ENCODE peak calls at places on chromosomes 5 and 9, in five cellular contexts. One of them, this sample, is unnamed.

GRCh38 chr5:9188131-9188530 is 357.7 kb downstream of the SEMA5A start:
- DNase-seq in uterus: no peak
- DNase-seq in MCF 10A: peak; percentile 66
- DNase-seq in fibroblast of mammary gland: peak; percentile 91
- DNase-seq in fibroblast of lung: peak; percentile 89
- DNase-seq in this sample: no peak

GRCh38 chr5:113546711-113547159 is 33.2 kb downstream of the YTHDC2 start:
- DNase-seq in uterus: no peak
- DNase-seq in MCF 10A: peak; percentile 39
- DNase-seq in fibroblast of mammary gland: peak; percentile 71
- DNase-seq in fibroblast of lung: peak; percentile 66
- DNase-seq in this sample: no peak

GRCh38 chr9:110900451-110900850 is 137.8 kb downstream of the LPAR1 start:
- DNase-seq in uterus: no peak
- DNase-seq in MCF 10A: no peak
- DNase-seq in fibroblast of mammary gland: peak; percentile 53
- DNase-seq in fibroblast of lung: peak; percentile 67
- DNase-seq in this sample: no peak

GRCh38 chr9:37335238-37335637 is 87.3 kb upstream of the GRHPR start:
- DNase-seq in uterus: no peak
- DNase-seq in MCF 10A: no peak
- DNase-seq in fibroblast of mammary gland: no peak
- DNase-seq in fibroblast of lung: no peak
- DNase-seq in this sample: no peak

GRCh38 chr5:62486672-62487071 is 74.1 kb downstream of the IPO11 start:
- DNase-seq in uterus: no peak
- DNase-seq in MCF 10A: no peak
- DNase-seq in fibroblast of mammary gland: no peak
- DNase-seq in fibroblast of lung: no peak
- DNase-seq in this sample: no peak

GRCh38 chr9:97388721-97389238 is 23.1 kb upstream of the TDRD7 start:
- DNase-seq in uterus: no peak
- DNase-seq in MCF 10A: no peak
- DNase-seq in fibroblast of mammary gland: no peak
- DNase-seq in fibroblast of lung: no peak
- DNase-seq in this sample: no peak

GRCh38 chr5:27473300-27474053 is 435.1 kb upstream of the CDH9 start:
- DNase-seq in uterus: no peak
- DNase-seq in MCF 10A: no peak
- DNase-seq in fibroblast of mammary gland: no peak
- DNase-seq in fibroblast of lung: no peak
- DNase-seq in this sample: no peak

GRCh38 chr5:5331838-5332237 is 90.6 kb upstream of the ICE1 start:
- DNase-seq in uterus: no peak
- DNase-seq in MCF 10A: no peak
- DNase-seq in fibroblast of mammary gland: no peak
- DNase-seq in fibroblast of lung: no peak
- DNase-seq in this sample: no peak

GRCh38 chr9:136625101-136626065 is 37.3 kb upstream of the EGFL7 start:
- DNase-seq in uterus: peak; percentile 70
- DNase-seq in MCF 10A: peak; percentile 84
- DNase-seq in fibroblast of mammary gland: peak; percentile 51
- DNase-seq in fibroblast of lung: peak; percentile 67
- DNase-seq in this sample: no peak

GRCh38 chr9:88782931-88783451 is 208.3 kb upstream of the S1PR3 start:
- DNase-seq in uterus: no peak
- DNase-seq in MCF 10A: peak; percentile 52
- DNase-seq in fibroblast of mammary gland: peak; percentile 87
- DNase-seq in fibroblast of lung: no peak
- DNase-seq in this sample: no peak

GRCh38 chr9:114501786-114502682 is 3.2 kb downstream of the WHRN start:
- DNase-seq in uterus: no peak
- DNase-seq in MCF 10A: peak; percentile 59
- DNase-seq in fibroblast of mammary gland: peak; percentile 17
- DNase-seq in fibroblast of lung: peak; percentile 60
- DNase-seq in this sample: no peak

GRCh38 chr9:81035171-81035570 is 654.2 kb downstream of the TLE1 start:
- DNase-seq in uterus: peak; percentile 52
- DNase-seq in MCF 10A: peak; percentile 17
- DNase-seq in fibroblast of mammary gland: peak; percentile 87
- DNase-seq in fibroblast of lung: peak; percentile 52
- DNase-seq in this sample: no peak

GRCh38 chr9:87622936-87623335 is 103.0 kb upstream of the CTSL start:
- DNase-seq in uterus: no peak
- DNase-seq in MCF 10A: no peak
- DNase-seq in fibroblast of mammary gland: peak; percentile 2
- DNase-seq in fibroblast of lung: peak; percentile 15
- DNase-seq in this sample: no peak

GRCh38 chr9:123235448-123235847 is 32.9 kb downstream of the STRBP start:
- DNase-seq in uterus: no peak
- DNase-seq in MCF 10A: no peak
- DNase-seq in fibroblast of mammary gland: no peak
- DNase-seq in fibroblast of lung: no peak
- DNase-seq in this sample: no peak

GRCh38 chr5:36395260-36395659 is 93.6 kb upstream of the RANBP3L start:
- DNase-seq in uterus: no peak
- DNase-seq in MCF 10A: no peak
- DNase-seq in fibroblast of mammary gland: no peak
- DNase-seq in fibroblast of lung: no peak
- DNase-seq in this sample: no peak

GRCh38 chr9:96450613-96451544 is 910 bp downstream of the HABP4 start:
- DNase-seq in uterus: no peak
- DNase-seq in MCF 10A: peak; percentile 18
- DNase-seq in fibroblast of mammary gland: peak; percentile 35
- DNase-seq in fibroblast of lung: peak; percentile 21
- DNase-seq in this sample: peak; percentile 70

GRCh38 chr5:136276946-136277345 is 84.0 kb upstream of the SMIM32 start:
- DNase-seq in uterus: no peak
- DNase-seq in MCF 10A: peak; percentile 37
- DNase-seq in fibroblast of mammary gland: peak; percentile 16
- DNase-seq in fibroblast of lung: no peak
- DNase-seq in this sample: no peak

GRCh38 chr5:176895829-176896228 is 3.3 kb downstream of the HK3 start:
- DNase-seq in uterus: no peak
- DNase-seq in MCF 10A: no peak
- DNase-seq in fibroblast of mammary gland: no peak
- DNase-seq in fibroblast of lung: no peak
- DNase-seq in this sample: no peak

GRCh38 chr5:95899848-95900247 is 61.8 kb downstream of the ELL2 start:
- DNase-seq in uterus: no peak
- DNase-seq in MCF 10A: no peak
- DNase-seq in fibroblast of mammary gland: no peak
- DNase-seq in fibroblast of lung: no peak
- DNase-seq in this sample: no peak

GRCh38 chr5:179827684-179828083 is 7.0 kb downstream of the SQSTM1 start:
- DNase-seq in uterus: peak; percentile 52
- DNase-seq in MCF 10A: no peak
- DNase-seq in fibroblast of mammary gland: peak; percentile 80
- DNase-seq in fibroblast of lung: peak; percentile 41
- DNase-seq in this sample: no peak

GRCh38 chr5:31049933-31050704 is 143.4 kb upstream of the CDH6 start:
- DNase-seq in uterus: no peak
- DNase-seq in MCF 10A: no peak
- DNase-seq in fibroblast of mammary gland: no peak
- DNase-seq in fibroblast of lung: no peak
- DNase-seq in this sample: no peak

GRCh38 chr5:74653991-74654390 is 13.5 kb upstream of the ENC1 start:
- DNase-seq in uterus: no peak
- DNase-seq in MCF 10A: no peak
- DNase-seq in fibroblast of mammary gland: no peak
- DNase-seq in fibroblast of lung: no peak
- DNase-seq in this sample: no peak

GRCh38 chr9:131837316-131837715 is 97.4 kb upstream of the RAPGEF1 start:
- DNase-seq in uterus: no peak
- DNase-seq in MCF 10A: peak; percentile 9
- DNase-seq in fibroblast of mammary gland: no peak
- DNase-seq in fibroblast of lung: no peak
- DNase-seq in this sample: no peak

GRCh38 chr5:132102101-132102701 is 28.6 kb downstream of the CSF2 start:
- DNase-seq in uterus: no peak
- DNase-seq in MCF 10A: no peak
- DNase-seq in fibroblast of mammary gland: no peak
- DNase-seq in fibroblast of lung: no peak
- DNase-seq in this sample: no peak

GRCh38 chr5:170393958-170394357 is 4.8 kb upstream of the KCNMB1 start:
- DNase-seq in uterus: no peak
- DNase-seq in MCF 10A: no peak
- DNase-seq in fibroblast of mammary gland: no peak
- DNase-seq in fibroblast of lung: no peak
- DNase-seq in this sample: no peak

GRCh38 chr5:119435436-119436132 is 16.7 kb upstream of the HSD17B4 start:
- DNase-seq in uterus: peak; percentile 18
- DNase-seq in MCF 10A: peak; percentile 69
- DNase-seq in fibroblast of mammary gland: peak; percentile 38
- DNase-seq in fibroblast of lung: peak; percentile 48
- DNase-seq in this sample: no peak
- TF ChIP-seq CTCF in uterus: no peak
- TF ChIP-seq CTCF in MCF 10A: peak; percentile 46
- TF ChIP-seq CTCF in fibroblast of mammary gland: peak; percentile 55
- TF ChIP-seq CTCF in fibroblast of lung: peak; percentile 62
- TF ChIP-seq CTCF in this sample: peak; percentile 72

GRCh38 chr5:8013951-8014844 is 145.2 kb downstream of the MTRR start:
- DNase-seq in uterus: no peak
- DNase-seq in MCF 10A: no peak
- DNase-seq in fibroblast of mammary gland: no peak
- DNase-seq in fibroblast of lung: peak; percentile 15
- DNase-seq in this sample: no peak

DNA sequence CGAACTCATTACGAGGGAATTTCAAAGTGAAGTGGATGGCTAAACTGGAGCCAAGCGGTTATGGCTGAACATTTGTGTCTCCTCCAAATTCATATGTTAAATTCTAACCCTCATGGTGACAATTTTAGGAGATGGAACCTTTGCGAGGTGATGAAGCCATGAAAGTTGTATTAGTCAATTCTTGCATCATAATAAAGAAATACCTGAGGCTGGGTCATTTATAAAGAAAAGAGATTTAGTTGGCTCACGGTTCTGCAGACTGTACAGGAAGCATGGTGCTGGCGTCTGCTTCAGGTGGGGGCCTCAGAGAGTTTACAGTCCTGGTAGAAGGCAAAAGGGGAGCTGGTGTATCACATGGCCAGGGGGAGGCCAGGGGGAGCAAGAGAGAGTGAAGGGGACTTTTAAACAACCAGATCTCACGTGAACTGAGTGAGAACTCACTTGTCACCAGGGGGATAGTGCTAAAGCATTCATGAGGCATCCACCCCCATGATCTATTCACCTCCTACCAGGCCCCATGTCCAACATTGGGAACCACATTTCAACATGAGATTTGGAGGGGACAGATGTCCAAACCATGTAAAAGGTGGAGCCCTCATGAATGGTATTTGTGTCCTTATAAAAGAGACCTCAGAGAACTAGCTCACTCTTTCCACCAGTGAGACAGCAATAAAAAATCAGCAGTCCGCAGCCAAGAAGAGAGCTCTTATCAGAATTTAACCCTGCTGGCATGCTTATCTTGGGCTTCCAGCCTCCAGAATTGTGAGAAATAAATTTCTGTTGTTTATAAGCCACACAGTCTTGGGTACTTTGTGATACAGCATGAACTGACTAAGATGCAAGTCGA is 143.4 kb downstream of the MTRR start:
- DNase-seq in uterus: no peak
- DNase-seq in MCF 10A: no peak
- DNase-seq in fibroblast of mammary gland: no peak
- DNase-seq in fibroblast of lung: no peak
- DNase-seq in this sample: no peak
- TF ChIP-seq CTCF in uterus: no peak
- TF ChIP-seq CTCF in MCF 10A: no peak
- TF ChIP-seq CTCF in fibroblast of mammary gland: no peak
- TF ChIP-seq CTCF in fibroblast of lung: no peak
- TF ChIP-seq CTCF in this sample: no peak

DNA sequence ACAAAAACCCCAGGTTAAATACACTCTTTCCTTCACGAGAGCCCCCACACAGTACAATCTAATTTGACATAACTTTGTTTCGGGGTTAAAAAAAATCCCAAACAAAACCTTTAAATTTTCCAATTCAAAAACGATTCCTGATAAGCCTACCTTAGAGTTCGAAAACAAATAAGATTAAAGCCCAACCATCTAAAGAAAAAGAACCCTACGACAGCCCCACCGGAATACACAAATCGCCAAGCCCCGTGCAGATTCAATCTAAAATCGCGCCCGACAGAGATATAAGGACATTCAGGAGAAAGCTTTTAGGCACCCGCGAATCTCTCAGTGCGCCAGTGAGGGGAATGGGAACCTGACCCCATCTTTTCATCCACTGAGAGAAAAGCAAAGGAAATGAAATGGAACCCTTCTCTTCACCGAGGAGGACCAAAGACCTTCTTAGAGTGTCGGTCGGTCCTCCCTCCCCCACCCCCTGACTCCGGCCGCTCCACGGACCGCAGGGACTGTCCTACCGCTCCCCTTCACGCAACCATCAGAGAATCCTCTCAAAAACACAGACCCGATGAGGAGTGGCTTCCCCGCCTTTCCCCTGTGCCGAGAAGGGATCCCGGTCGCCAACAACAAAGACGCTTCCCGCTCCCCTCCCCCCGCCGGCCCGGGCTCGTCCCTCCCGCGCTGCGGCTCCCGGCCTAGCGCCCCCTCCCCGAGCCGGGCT is 949 bp downstream of the ABHD17B start:
- DNase-seq in uterus: peak; percentile 46
- DNase-seq in MCF 10A: peak; percentile 37
- DNase-seq in fibroblast of mammary gland: peak; percentile 29
- DNase-seq in fibroblast of lung: peak; percentile 28
- DNase-seq in this sample: peak; percentile 77
- TF ChIP-seq CTCF in uterus: no peak
- TF ChIP-seq CTCF in MCF 10A: no peak
- TF ChIP-seq CTCF in fibroblast of mammary gland: no peak
- TF ChIP-seq CTCF in fibroblast of lung: no peak
- TF ChIP-seq CTCF in this sample: no peak

DNA sequence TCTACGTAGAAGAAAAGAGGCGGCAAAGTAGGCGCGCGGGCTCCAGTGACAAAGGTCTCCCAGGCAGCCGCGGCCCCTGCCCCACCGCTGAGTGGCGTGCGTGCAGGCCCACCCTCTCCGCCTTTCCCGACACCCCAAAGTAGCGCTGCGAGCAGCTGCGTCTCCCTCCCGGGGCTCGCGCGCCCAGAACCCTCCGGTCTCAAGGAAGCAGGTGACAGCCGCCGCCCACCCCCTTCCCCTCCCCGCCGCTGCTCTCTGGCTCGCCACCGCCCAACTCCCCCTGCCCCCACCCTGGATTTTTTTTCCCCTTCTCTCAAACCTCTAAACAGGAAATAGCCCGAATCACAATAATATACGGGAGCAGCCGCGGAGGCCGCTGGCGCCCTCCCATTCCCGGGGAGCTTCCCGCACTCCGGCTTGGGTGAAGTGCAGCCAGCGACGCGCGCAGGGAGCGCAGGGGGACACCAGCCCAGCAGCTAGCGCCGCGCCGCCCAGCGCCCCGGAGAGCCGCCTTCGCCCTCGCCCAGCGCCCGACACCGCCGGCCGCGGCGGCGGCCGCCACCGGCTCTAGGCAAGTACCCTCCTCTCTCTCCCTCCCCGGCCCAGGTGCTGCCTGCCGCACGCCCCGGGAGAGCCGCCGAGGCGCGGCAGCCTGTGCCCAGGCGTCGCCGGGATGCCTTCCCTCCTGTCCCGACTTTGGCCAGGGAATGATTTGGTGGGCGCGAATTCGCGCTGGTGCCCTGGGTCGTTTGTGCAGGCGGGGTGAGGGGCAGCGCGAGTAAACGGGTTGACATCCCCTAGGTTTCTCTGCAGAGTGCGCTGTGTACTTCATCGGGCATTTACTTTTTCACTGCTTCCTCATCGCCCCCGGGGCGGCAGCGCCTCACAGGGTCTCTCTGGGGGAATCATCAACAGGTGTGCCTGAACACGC is 52.7 kb upstream of the TJP2 start:
- DNase-seq in uterus: no peak
- DNase-seq in MCF 10A: peak; percentile 46
- DNase-seq in fibroblast of mammary gland: no peak
- DNase-seq in fibroblast of lung: peak; percentile 35
- DNase-seq in this sample: no peak
- TF ChIP-seq CTCF in uterus: no peak
- TF ChIP-seq CTCF in MCF 10A: no peak
- TF ChIP-seq CTCF in fibroblast of mammary gland: no peak
- TF ChIP-seq CTCF in fibroblast of lung: no peak
- TF ChIP-seq CTCF in this sample: peak; percentile 57

This sample was measured in type B pancreatic cell.